ENCODE peak calls at places on chromosomes 7 and 10, in eight cellular contexts. O is T-helper 17 cell; M is glomerular endothelial cell; V is nephron progenitor cell; W is stimulated activated CD8-positive, alpha-beta memory T cell treated with anti-CD3 and anti-CD28 coated beads, Interleukin-2, amount 100 ng/mL, for 48 hours; K is cardiac muscle cell; L is effector memory CD8-positive, alpha-beta T cell; T is MM.1S. N is an unnamed sample.

GRCh38 chr10:22345301-22346086 is at the start of gene SPAG6:
- DNase-seq in O (no peak), M (no peak), V (peak), W (peak), K (no peak), L (peak), T (no peak), N (no peak)

GRCh38 chr10:118342638-118343020 is 505 bp upstream of the FAM204A start:
- DNase-seq in O (no peak), M (no peak), V (no peak), W (no peak), K (no peak), L (no peak), T (no peak), N (no peak)

GRCh38 chr7:6350057-6350752 is 77.8 kb upstream of the CYTH3 start:
- DNase-seq in O (no peak), M (no peak), V (no peak), W (no peak), K (no peak), L (no peak), T (no peak), N (no peak)

GRCh38 chr7:80037689-80038088 is 96.9 kb upstream of the GNAI1 start:
- DNase-seq in O (no peak), M (no peak), V (no peak), W (no peak), K (no peak), L (no peak), T (no peak), N (no peak)

GRCh38 chr7:33774762-33775523 is 130.4 kb upstream of the BMPER start:
- DNase-seq in O (no peak), M (no peak), V (no peak), W (no peak), K (peak), L (no peak), T (no peak), N (no peak)

GRCh38 chr7:155775691-155776090 is 36.6 kb downstream of the SHH start:
- DNase-seq in O (no peak), M (no peak), V (no peak), W (no peak), K (no peak), L (no peak), T (no peak), N (no peak)

GRCh38 chr10:132575320-132576201 is 38.0 kb downstream of the INPP5A start:
- DNase-seq in O (no peak), M (no peak), V (no peak), W (peak), K (no peak), L (no peak), T (no peak), N (no peak)

GRCh38 chr7:83271212-83272099 is 108.8 kb upstream of the PCLO start:
- DNase-seq in O (no peak), M (peak), V (no peak), W (no peak), K (peak), L (no peak), T (peak), N (no peak)

GRCh38 chr7:135597926-135598305 is 40.2 kb downstream of the NUP205 start:
- DNase-seq in O (no peak), M (no peak), V (no peak), W (no peak), K (no peak), L (no peak), T (no peak), N (no peak)

GRCh38 chr7:158587425-158588084 is at the start of gene PTPRN2:
- DNase-seq in O (peak), M (no peak), V (peak), W (peak), K (peak), L (peak), T (no peak), N (peak)

GRCh38 chr10:71920540-71921318 is 43.5 kb upstream of the CHST3 start:
- DNase-seq in O (no peak), M (no peak), V (no peak), W (no peak), K (no peak), L (no peak), T (no peak), N (no peak)

GRCh38 chr7:106069471-106070200 is 42.5 kb downstream of the SYPL1 start:
- DNase-seq in O (no peak), M (no peak), V (no peak), W (no peak), K (no peak), L (no peak), T (no peak), N (no peak)

GRCh38 chr7:84372155-84372621 is 177.6 kb upstream of the SEMA3A start:
- DNase-seq in O (no peak), M (no peak), V (no peak), W (no peak), K (no peak), L (no peak), T (no peak), N (no peak)

GRCh38 chr10:93762979-93763391 is 5.2 kb downstream of the LGI1 start:
- DNase-seq in O (no peak), M (no peak), V (no peak), W (no peak), K (no peak), L (no peak), T (peak), N (no peak)

GRCh38 chr7:155806096-155806871 is 6.0 kb downstream of the SHH start:
- DNase-seq in O (no peak), M (no peak), V (no peak), W (no peak), K (no peak), L (no peak), T (no peak), N (no peak)

GRCh38 chr7:130803127-130803526 is 69.1 kb upstream of the KLF14 start:
- DNase-seq in O (no peak), M (no peak), V (no peak), W (no peak), K (no peak), L (no peak), T (no peak), N (no peak)